ENCODE peak calls at places on chromosomes 12 and 14, in seven cellular contexts. Y is IMR-90, O is H9, Z is H1, V is mesendoderm, G is trophoblast cell, I is mesenchymal stem cell. T is an unnamed sample.

GRCh38 chr12:11650279-11650696 is 814 bp downstream of the ETV6 start:
- DNase-seq in O (peak), G (no peak), V (no peak), Y (no peak), Z (no peak), I (no peak), T (no peak)

GRCh38 chr14:76091036-76091435 is 60.7 kb upstream of the GPATCH2L start:
- DNase-seq in I (no peak), Z (no peak), G (peak), V (peak), O (no peak), Y (no peak), T (no peak)

GRCh38 chr14:42911642-42912041 is 1305.0 kb downstream of the LRFN5 start:
- DNase-seq in I (peak), V (peak), Y (peak), Z (no peak), G (no peak), O (no peak), T (no peak)

GRCh38 chr14:69713127-69713800 is 53.7 kb upstream of the SRSF5 start:
- DNase-seq in I (no peak), G (no peak), Z (peak), O (peak), V (peak), Y (no peak), T (peak)

GRCh38 chr14:99254391-99255009 is 17.5 kb downstream of the BCL11B start:
- DNase-seq in G (no peak), Y (no peak), I (no peak), V (no peak), Z (no peak), O (no peak), T (no peak)

GRCh38 chr14:32693114-32693513 is 245.6 kb upstream of the NPAS3 start:
- DNase-seq in I (peak), Y (peak), G (no peak), V (peak), O (peak), Z (no peak), T (no peak)

GRCh38 chr12:9327307-9327706 is 119.1 kb upstream of the PZP start:
- DNase-seq in Z (no peak), O (no peak), G (no peak), V (no peak), Y (no peak), I (no peak), T (no peak)

GRCh38 chr14:65686761-65687160 is 274.2 kb downstream of the FUT8 start:
- DNase-seq in Y (peak), V (no peak), I (no peak), G (no peak), O (no peak), Z (no peak), T (no peak)

GRCh38 chr12:132449565-132450390 is 40.2 kb upstream of the FBRSL1 start:
- DNase-seq in V (no peak), O (no peak), Y (no peak), Z (no peak), I (no peak), G (no peak), T (no peak)

GRCh38 chr12:601976-602699 is 61.1 kb downstream of the NINJ2 start:
- DNase-seq in I (no peak), Y (no peak), O (no peak), G (no peak), V (no peak), Z (no peak), T (no peak)

GRCh38 chr14:96237641-96238040 is 18.4 kb upstream of the BDKRB1 start:
- DNase-seq in V (no peak), Y (no peak), Z (no peak), O (no peak), I (no peak), G (no peak), T (no peak)

GRCh38 chr12:5493018-5493417 is 61.1 kb downstream of the NTF3 start:
- DNase-seq in V (peak), G (no peak), O (no peak), I (no peak), Z (no peak), Y (no peak), T (no peak)

GRCh38 chr12:16385779-16386646 is 38.6 kb downstream of the MGST1 start:
- DNase-seq in Z (no peak), O (peak), I (peak), G (peak), V (peak), Y (peak), T (peak)

GRCh38 chr12:49800421-49801140 is 27.6 kb downstream of the NCKAP5L start:
- DNase-seq in Z (no peak), Y (no peak), I (no peak), O (no peak), V (no peak), G (peak), T (no peak)

GRCh38 chr12:106321139-106321850 is 18.8 kb downstream of the TCP11L2 start:
- DNase-seq in Z (no peak), V (no peak), I (no peak), G (no peak), Y (no peak), O (no peak), T (no peak)

GRCh38 chr14:95309261-95310051 is 10.3 kb downstream of the CLMN start:
- DNase-seq in Y (no peak), I (no peak), Z (no peak), V (no peak), O (no peak), G (no peak), T (no peak)

GRCh38 chr14:20996521-20996920 is 2.6 kb upstream of the SLC39A2 start:
- DNase-seq in O (no peak), I (no peak), G (no peak), Y (no peak), Z (no peak), V (no peak), T (no peak)

GRCh38 chr14:37129047-37129446 is 43.4 kb downstream of the SLC25A21 start:
- DNase-seq in O (no peak), I (no peak), V (no peak), Z (no peak), Y (no peak), G (no peak), T (no peak)

GRCh38 chr14:93926209-93926872 is 803 bp upstream of the FAM181A start:
- DNase-seq in G (no peak), Z (no peak), Y (no peak), I (no peak), V (no peak), O (no peak), T (peak)

GRCh38 chr12:67751376-67751928 is 102.9 kb downstream of the DYRK2 start:
- DNase-seq in Z (no peak), I (peak), V (no peak), G (no peak), O (no peak), Y (peak), T (no peak)

GRCh38 chr14:70317969-70318634 is 41.4 kb downstream of the COX16 start:
- DNase-seq in O (peak), V (peak), Z (no peak), Y (peak), G (peak), I (peak), T (peak)

GRCh38 chr14:32298346-32298745 is 30.8 kb upstream of the AKAP6 start:
- DNase-seq in Y (no peak), O (no peak), G (no peak), V (peak), I (no peak), Z (no peak), T (no peak)

GRCh38 chr14:105867961-105868599 is 341.7 kb downstream of the TMEM121 start:
- DNase-seq in Y (no peak), G (no peak), V (no peak), I (no peak), O (no peak), Z (no peak), T (no peak)

GRCh38 chr12:19031032-19031431 is 98.5 kb upstream of the PLEKHA5 start:
- DNase-seq in I (peak), Y (peak), Z (no peak), V (peak), O (no peak), G (peak), T (no peak)

GRCh38 chr12:106897082-106897481 is 58.6 kb upstream of the TMEM263 start:
- DNase-seq in Y (peak), G (no peak), V (no peak), Z (no peak), I (no peak), O (no peak), T (no peak)

GRCh38 chr12:24861751-24862575 is 86.9 kb downstream of the BCAT1 start:
- DNase-seq in Y (peak), Z (no peak), V (peak), I (peak), O (no peak), G (peak), T (no peak)

GRCh38 chr14:51395361-51395849 is 155.4 kb downstream of the TMX1 start:
- DNase-seq in O (peak), I (peak), Z (peak), Y (peak), G (peak), V (peak), T (no peak)

GRCh38 chr12:19967486-19967885 is 400.9 kb upstream of the PDE3A start:
- DNase-seq in V (peak), G (peak), O (no peak), I (peak), Y (peak), Z (no peak), T (no peak)

GRCh38 chr12:116143883-116144266 is 133.6 kb downstream of the MED13L start:
- DNase-seq in V (peak), Z (no peak), O (no peak), I (peak), Y (peak), G (peak), T (no peak)

GRCh38 chr14:91911474-91912032 is 35.9 kb downstream of the FBLN5 start:
- DNase-seq in I (peak), O (peak), G (peak), Z (no peak), Y (peak), V (peak), T (peak)

DNA sequence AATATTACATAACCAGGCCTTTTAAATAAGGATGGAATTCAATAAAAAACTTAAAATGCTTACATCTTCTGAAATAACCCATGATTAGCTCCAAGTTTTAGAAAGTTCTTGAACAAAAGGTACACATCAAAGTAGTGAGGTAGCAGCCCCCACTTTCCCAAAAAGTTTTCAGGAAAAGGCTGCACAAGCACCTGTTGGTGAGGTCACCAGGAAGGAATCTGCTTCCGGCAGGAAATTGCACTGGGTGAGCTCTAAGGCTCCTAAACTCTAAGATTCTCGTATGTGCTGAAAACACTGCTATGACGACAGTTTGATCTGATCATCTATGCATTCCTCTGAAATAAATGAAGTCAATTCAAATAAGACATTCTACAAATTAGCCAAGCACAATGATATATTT is 34.3 kb upstream of the TTC7B start:
- DNase-seq in Y (peak), Z (peak), G (peak), O (peak), I (peak), V (peak), T (no peak)
- H2BK5ac ChIP-seq in Y (no peak), Z (no peak), G (no peak), O (no peak), I (no peak), V (no peak), T (no peak)

GRCh38 chr14:49892301-49892635 is 614 bp upstream of the ARF6 start:
- DNase-seq in Y (peak), O (no peak), I (peak), V (peak), Z (no peak), G (peak), T (peak)
- H3K4me2 ChIP-seq in Y (peak), O (peak), I (peak), V (peak), Z (peak), G (peak), T (peak)

DNA sequence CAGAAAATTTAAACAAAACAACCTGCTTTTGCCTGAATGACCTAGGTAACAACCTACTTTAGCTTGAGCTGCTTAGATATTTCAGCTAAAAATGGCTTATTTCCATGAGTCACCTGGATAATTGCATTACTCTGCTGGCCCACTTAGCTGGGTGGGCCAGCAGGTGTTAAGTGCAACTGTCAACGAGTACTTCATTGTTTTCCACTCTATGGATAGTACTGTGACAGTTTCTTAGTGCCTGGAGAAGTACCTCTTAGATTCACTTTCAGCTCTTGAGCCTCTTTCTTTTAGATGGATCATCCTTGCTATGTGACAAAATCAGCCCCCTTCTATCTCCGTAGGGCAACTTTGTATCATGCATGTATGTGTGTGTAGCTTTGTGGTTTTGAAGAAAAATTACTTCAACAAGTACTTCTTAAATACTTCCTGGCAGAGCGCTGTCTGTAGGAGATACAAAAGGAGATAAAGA is 368.2 kb upstream of the ATP2B1 start:
- DNase-seq in I (peak), Y (no peak), V (peak), O (no peak), G (no peak), Z (no peak), T (no peak)
- H2BK5ac ChIP-seq in I (no peak), Y (no peak), V (no peak), O (no peak), G (no peak), Z (no peak), T (no peak)

DNA sequence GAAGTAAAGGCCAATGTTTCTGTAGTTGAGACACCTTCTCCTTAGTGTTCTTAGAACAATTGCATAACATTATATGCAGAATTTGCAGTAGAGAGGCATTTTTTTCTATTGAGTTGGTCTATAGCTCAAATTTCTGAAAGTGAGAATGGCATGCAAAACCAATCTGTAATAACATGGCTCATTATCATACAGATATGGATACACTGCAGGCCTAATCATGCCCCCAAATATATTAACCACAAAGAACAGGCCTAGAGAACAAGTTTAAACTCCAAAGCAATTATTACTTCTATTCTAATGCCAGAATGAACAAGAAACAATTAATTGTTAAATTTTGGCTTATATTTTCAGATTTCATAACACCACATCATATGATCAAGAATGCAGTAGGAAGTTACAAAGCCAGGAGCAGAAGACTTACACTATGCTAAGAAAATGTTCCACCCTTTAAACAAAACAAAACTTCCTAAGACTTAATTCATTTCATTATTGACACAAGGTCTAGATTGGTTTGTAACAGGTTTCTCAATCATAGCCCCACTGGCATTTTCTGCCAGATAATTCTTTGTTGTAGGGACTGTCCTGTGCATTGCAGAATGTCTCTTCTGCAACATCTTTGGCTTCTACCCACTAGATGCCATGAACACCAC is 26.9 kb downstream of the TMTC1 start:
- DNase-seq in Y (peak), I (no peak), O (no peak), G (no peak), Z (no peak), V (no peak), T (no peak)
- H3K4me2 ChIP-seq in Y (no peak), I (no peak), O (no peak), G (no peak), Z (no peak), V (no peak), T (no peak)

GRCh38 chr12:55930771-55931316 is at the start of gene DGKA:
- DNase-seq in Z (peak), I (peak), O (peak), V (peak), G (peak), Y (peak), T (no peak)
- H2BK5ac ChIP-seq in Z (peak), I (peak), O (no peak), V (no peak), G (peak), Y (peak), T (no peak)

DNA sequence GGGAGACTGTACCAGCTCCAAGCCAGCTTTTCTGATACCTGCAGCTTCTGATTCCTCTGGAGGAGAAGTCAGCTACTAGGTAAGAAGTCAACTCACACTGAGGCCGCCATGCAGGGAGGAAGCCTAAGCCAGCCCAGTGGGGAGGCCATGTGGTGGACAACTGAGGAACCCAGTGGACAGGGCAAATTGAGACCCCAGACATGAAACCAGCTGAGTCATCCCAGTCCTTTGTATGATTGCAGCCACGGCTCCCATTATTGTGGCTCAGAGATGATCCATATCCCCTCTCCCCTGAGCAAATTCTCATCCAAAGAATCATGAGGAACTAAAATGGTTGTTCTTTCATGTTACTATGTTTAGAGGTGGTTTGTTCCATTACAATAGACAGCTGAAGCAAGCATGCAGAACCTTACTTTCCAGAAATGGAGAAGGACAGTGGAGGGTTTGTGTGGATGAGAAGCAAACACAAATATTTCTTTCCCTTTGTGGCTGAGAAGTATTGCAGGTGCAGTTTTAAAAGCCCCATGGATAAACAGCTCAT is 1147.3 kb upstream of the TMEM132C start:
- DNase-seq in I (no peak), Y (no peak), G (no peak), Z (no peak), O (no peak), V (no peak), T (no peak)
- H3K4me2 ChIP-seq in I (no peak), Y (no peak), G (no peak), Z (no peak), O (no peak), V (no peak), T (no peak)

T was measured in neuronal stem cell.